ENCODE peak calls at places on chromosome 2, in four cellular contexts. Y, H, L and V are unnamed samples.

GRCh38 chr2:39682078-39682477 is 16.4 kb downstream of the TMEM178A start:
- DNase-seq in Y (no peak), H (no peak), L (no peak), V (no peak)

GRCh38 chr2:181364492-181365175 is 92.6 kb upstream of the ITGA4 start:
- DNase-seq in Y (no peak), L (no peak), H (no peak), V (no peak)

GRCh38 chr2:29317077-29317517 is 201.9 kb downstream of the CLIP4 start:
- DNase-seq in L (no peak), Y (peak; percentile 82), H (no peak), V (no peak)

GRCh38 chr2:144583741-144584453 is 64.0 kb upstream of the ZEB2 start:
- DNase-seq in L (no peak), H (no peak), Y (no peak), V (no peak)

GRCh38 chr2:1548910-1549673 is 135.8 kb downstream of the TPO start:
- DNase-seq in H (no peak), Y (no peak), L (no peak), V (no peak)

GRCh38 chr2:182381225-182381624 is 45.6 kb downstream of the PDE1A start:
- DNase-seq in H (no peak), L (no peak), Y (no peak), V (no peak)

GRCh38 chr2:227812001-227812400 is 1.6 kb upstream of the CCL20 start:
- DNase-seq in Y (no peak), L (no peak), H (no peak), V (no peak)

GRCh38 chr2:209773377-209773776 is 1.7 kb downstream of the UNC80 start:
- DNase-seq in L (no peak), Y (no peak), H (no peak), V (no peak)

GRCh38 chr2:218798767-218799504 is 17.0 kb downstream of the CYP27A1 start:
- DNase-seq in H (no peak), Y (no peak), L (no peak), V (no peak)

GRCh38 chr2:14942991-14943390 is 310.5 kb downstream of the LRATD1 start:
- DNase-seq in H (no peak), Y (no peak), L (no peak), V (no peak)

GRCh38 chr2:167880415-167880814 is 367.0 kb downstream of the STK39 start:
- DNase-seq in H (no peak), L (no peak), Y (no peak), V (no peak)

GRCh38 chr2:61707984-61708852 is 145.6 kb downstream of the FAM161A start:
- DNase-seq in L (no peak), Y (peak; percentile 92), H (no peak), V (peak; percentile 78)

GRCh38 chr2:158103358-158104021 is 1.8 kb downstream of the UPP2 start:
- DNase-seq in L (no peak), Y (no peak), H (no peak), V (no peak)

GRCh38 chr2:43319541-43319940 is 93.1 kb upstream of the ZFP36L2 start:
- DNase-seq in L (no peak), H (no peak), Y (no peak), V (no peak)

GRCh38 chr2:74333175-74333574 is 10.0 kb downstream of the SLC4A5 start:
- DNase-seq in L (no peak), Y (no peak), H (peak; percentile 54), V (peak; percentile 63)

GRCh38 chr2:237214281-237214680 is 128.6 kb downstream of the COPS8 start:
- DNase-seq in L (no peak), H (no peak), Y (no peak), V (no peak)

GRCh38 chr2:236768393-236769140 is 198.9 kb downstream of the ACKR3 start:
- DNase-seq in Y (no peak), L (no peak), H (no peak), V (no peak)

GRCh38 chr2:71796174-71796592 is 342.8 kb downstream of the DYSF start:
- DNase-seq in H (no peak), L (no peak), Y (no peak), V (no peak)

GRCh38 chr2:214019973-214020345 is 390.9 kb upstream of the VWC2L start:
- DNase-seq in Y (no peak), H (no peak), L (no peak), V (no peak)

GRCh38 chr2:96359866-96360265 is 24.3 kb downstream of the NCAPH start:
- DNase-seq in Y (no peak), L (no peak), H (no peak), V (no peak)

GRCh38 chr2:96356889-96357288 is 21.3 kb downstream of the NCAPH start:
- DNase-seq in H (no peak), L (no peak), Y (no peak), V (no peak)

GRCh38 chr2:96361751-96362150 is 26.2 kb downstream of the NCAPH start:
- DNase-seq in Y (no peak), L (no peak), H (no peak), V (no peak)

GRCh38 chr2:96354492-96354891 is 18.9 kb downstream of the NCAPH start:
- DNase-seq in Y (no peak), H (no peak), L (no peak), V (no peak)

DNA sequence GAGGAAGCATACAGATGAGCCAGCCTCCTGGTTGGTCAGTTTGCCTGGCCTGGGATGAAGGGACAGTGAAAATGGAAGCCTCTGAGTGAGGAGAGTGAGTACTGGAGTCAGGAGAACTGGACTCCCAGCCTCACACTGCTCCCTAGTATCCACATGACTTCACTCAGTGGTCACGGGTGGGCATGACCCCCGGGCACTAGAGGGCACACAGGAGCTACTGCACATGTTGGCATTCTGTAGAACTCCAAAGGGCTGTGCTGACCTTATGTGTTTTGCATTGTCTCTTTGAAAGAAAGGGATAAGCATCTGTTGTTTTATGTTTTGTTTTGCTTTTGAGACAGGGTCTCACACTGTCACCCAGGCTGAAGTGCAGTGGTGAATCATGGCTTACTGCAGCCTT is 23.7 kb downstream of the NCAPH start:
- DNase-seq in Y (no peak), L (no peak), H (no peak), V (no peak)
- TF ChIP-seq ETV6 in Y (no peak), L (no peak), H (no peak), V (no peak)

DNA sequence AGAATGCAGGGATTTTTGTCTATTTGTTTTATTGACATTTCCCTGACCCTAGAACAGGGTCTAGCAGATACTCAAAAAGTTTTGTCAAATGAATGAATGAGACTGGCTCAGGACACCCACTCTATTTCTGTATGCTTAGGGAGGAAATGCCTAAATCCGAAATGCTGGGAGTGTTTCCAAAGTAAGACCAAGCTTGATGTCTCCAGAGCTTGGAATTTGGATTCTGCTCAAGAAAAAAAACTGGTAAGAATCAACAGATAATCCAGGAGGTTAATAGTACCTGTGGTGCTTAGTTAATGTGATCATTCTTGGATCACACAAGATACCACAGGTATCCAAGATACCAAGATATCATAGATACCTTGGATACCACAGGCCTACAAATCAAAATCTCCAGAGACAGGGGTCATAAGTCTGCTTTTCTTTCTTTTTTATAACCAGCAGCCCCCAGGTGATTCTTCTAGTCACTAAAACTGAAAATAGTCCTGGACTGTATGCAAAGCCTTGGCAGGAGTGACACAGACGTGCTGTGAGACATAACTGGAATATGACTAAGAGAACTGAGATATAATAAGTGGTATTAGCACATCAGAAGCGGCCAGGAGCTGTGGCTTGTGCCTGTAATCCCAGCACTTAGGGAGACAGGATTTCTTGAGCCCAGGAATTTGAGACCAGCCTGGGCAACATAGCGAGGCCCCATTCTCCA is 39.9 kb upstream of the SP3 start:
- DNase-seq in L (no peak), H (no peak), Y (no peak), V (no peak)
- TF ChIP-seq ETV6 in L (no peak), H (no peak), Y (no peak), V (no peak)

GRCh38 chr2:204437815-204438766 is 107.2 kb upstream of the PARD3B start:
- DNase-seq in Y (no peak), L (no peak), H (peak; percentile 15), V (peak; percentile 77)

GRCh38 chr2:204432196-204432595 is 113.1 kb upstream of the PARD3B start:
- DNase-seq in L (no peak), H (no peak), Y (no peak), V (no peak)

GRCh38 chr2:204436267-204436666 is 109.0 kb upstream of the PARD3B start:
- DNase-seq in H (no peak), L (no peak), Y (no peak), V (peak; percentile 45)

GRCh38 chr2:204437334-204437733 is 107.9 kb upstream of the PARD3B start:
- DNase-seq in L (no peak), H (no peak), Y (no peak), V (no peak)

GRCh38 chr2:204434660-204435462 is 110.4 kb upstream of the PARD3B start:
- DNase-seq in Y (no peak), H (no peak), L (no peak), V (no peak)
- TF ChIP-seq ETV6 in Y (no peak), H (no peak), L (no peak), V (no peak)

DNA sequence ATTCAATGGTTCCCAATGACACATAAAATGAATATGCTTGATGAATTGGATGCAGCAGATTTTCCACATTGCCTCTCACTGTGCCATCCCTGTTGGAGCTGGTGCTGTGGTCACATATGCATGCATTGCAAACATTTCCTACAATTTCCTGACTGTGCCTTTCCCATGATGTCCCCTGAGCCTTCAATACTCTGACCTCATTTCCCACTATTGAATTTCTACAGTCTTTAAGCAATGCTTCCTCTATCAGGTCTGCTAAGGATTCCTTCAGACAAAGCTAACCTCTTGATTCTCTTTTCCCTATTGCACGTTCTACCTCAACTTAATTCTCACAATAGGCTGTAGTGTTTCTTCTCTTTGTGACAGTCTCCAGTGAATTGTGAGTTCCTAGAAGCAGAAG is 342.5 kb upstream of the CRIM1 start:
- DNase-seq in Y (no peak), L (no peak), H (no peak), V (no peak)
- TF ChIP-seq ETV6 in Y (no peak), L (no peak), H (no peak), V (no peak)

DNA sequence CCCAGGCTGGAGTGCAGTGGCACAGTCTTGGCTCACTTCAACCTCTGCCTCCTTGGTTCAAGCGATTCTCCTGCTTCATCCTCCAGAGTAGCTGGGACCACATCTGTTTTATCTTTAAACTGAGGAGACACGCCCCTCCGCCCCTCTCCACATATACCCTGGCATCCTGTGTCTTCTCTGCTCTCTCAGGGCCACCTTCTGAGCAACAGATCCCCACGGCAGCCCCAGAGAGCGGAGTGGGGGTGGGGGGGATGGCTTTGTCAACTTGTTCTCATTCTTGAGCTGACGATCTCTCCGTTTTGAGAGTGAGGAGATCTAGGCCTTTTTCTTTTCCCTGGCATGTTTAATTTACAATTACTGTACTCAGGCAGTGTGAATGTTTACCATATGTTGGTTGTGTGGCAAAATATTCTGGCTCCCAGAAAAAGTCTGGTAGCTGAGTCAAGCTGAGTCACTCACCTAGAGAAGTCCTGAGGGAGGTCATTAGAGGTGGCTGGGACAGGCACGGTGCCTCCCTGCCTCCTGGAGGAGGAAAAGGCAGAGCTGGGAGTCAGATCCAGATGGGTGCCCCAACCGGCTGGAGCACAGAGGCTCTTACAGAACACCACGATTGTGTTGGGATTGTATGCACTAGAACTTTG is 19.5 kb upstream of the ID2 start:
- DNase-seq in L (peak; percentile 59), Y (no peak), H (no peak), V (peak; percentile 63)
- TF ChIP-seq ETV6 in L (no peak), Y (no peak), H (no peak), V (no peak)